ENCODE peak calls at places on chromosomes 16 and 17, in six cellular contexts. S, I, W, R, A and Y are unnamed samples. For H3K27me3, the result is how much of the 10 kb centered on the place peaks cover.

GRCh38 chr17:17765359-17765758 is 71.4 kb downstream of the SREBF1 start:
- DNase-seq in S (no peak), I (no peak), W (no peak), R (no peak), A (no peak), Y (no peak)

GRCh38 chr17:73594025-73594424 is 50.2 kb downstream of the SDK2 start:
- DNase-seq in S (no peak), I (no peak), W (no peak), R (no peak), A (no peak), Y (no peak)

GRCh38 chr16:74216319-74216718 is 80.3 kb upstream of the PSMD7 start:
- DNase-seq in S (no peak), I (no peak), W (no peak), R (no peak), A (no peak), Y (peak)

GRCh38 chr17:48498168-48498840 is 32.5 kb downstream of the HOXB1 start:
- DNase-seq in S (peak), I (no peak), W (no peak), R (no peak), A (no peak), Y (no peak)

GRCh38 chr16:23949630-23950290 is 114.0 kb downstream of the PRKCB start:
- DNase-seq in S (no peak), I (peak), W (no peak), R (no peak), A (no peak), Y (no peak)

GRCh38 chr17:37259030-37259735 is 116.6 kb upstream of the C17orf78 start:
- DNase-seq in S (no peak), I (no peak), W (no peak), R (no peak), A (no peak), Y (peak)

GRCh38 chr17:14303343-14304221 is 2.7 kb downstream of the HS3ST3B1 start:
- DNase-seq in S (no peak), I (peak), W (peak), R (no peak), A (no peak), Y (no peak)

GRCh38 chr16:10926867-10927266 is 15.4 kb downstream of the DEXI start:
- DNase-seq in S (no peak), I (no peak), W (no peak), R (no peak), A (no peak), Y (no peak)

GRCh38 chr17:76446449-76447231 is 6.3 kb downstream of the UBE2O start:
- DNase-seq in S (no peak), I (no peak), W (peak), R (no peak), A (no peak), Y (peak)

GRCh38 chr16:58110590-58111330 is 18.4 kb downstream of the CFAP20 start:
- DNase-seq in S (no peak), I (no peak), W (no peak), R (no peak), A (no peak), Y (peak)

GRCh38 chr17:4199818-4200402 is 56.9 kb downstream of the CYB5D2 start:
- DNase-seq in S (no peak), I (peak), W (no peak), R (no peak), A (no peak), Y (no peak)

GRCh38 chr17:9878361-9878760 is 26.7 kb downstream of the RCVRN start:
- DNase-seq in S (no peak), I (no peak), W (no peak), R (no peak), A (no peak), Y (no peak)

GRCh38 chr16:82653550-82654511 is 27.1 kb downstream of the CDH13 start:
- DNase-seq in S (no peak), I (peak), W (no peak), R (peak), A (no peak), Y (peak)

GRCh38 chr17:10600551-10600950 is 51.1 kb upstream of the MYH2 start:
- DNase-seq in S (no peak), I (no peak), W (no peak), R (no peak), A (no peak), Y (no peak)

GRCh38 chr17:37019117-37019744 is 70.5 kb downstream of the AATF start:
- DNase-seq in S (no peak), I (no peak), W (no peak), R (no peak), A (no peak), Y (no peak)

GRCh38 chr17:14301279-14301760 is 439 bp downstream of the HS3ST3B1 start:
- DNase-seq in S (no peak), I (no peak), W (no peak), R (no peak), A (no peak), Y (no peak)

GRCh38 chr17:64384253-64385186 is 6.1 kb downstream of the PECAM1 start:
- DNase-seq in S (no peak), I (no peak), W (peak), R (no peak), A (no peak), Y (no peak)

GRCh38 chr16:57134982-57135381 is 42.6 kb downstream of the CPNE2 start:
- DNase-seq in S (no peak), I (peak), W (no peak), R (no peak), A (no peak), Y (no peak)

GRCh38 chr17:7932483-7932891 is 481 bp downstream of the CNTROB start:
- DNase-seq in S (no peak), I (no peak), W (no peak), R (no peak), A (no peak), Y (peak)

GRCh38 chr16:67942200-67942509 is 1.8 kb downstream of the LCAT start:
- DNase-seq in S (no peak), I (peak), W (peak), R (no peak), A (no peak), Y (peak)

GRCh38 chr17:51224615-51225262 is 35.1 kb downstream of the MBTD1 start:
- DNase-seq in S (no peak), I (no peak), W (no peak), R (no peak), A (no peak), Y (no peak)

GRCh38 chr17:50834786-50835562 is 412 bp upstream of the WFIKKN2 start:
- DNase-seq in S (no peak), I (no peak), W (peak), R (peak), A (no peak), Y (peak)

GRCh38 chr17:20009052-20009301 is 182 bp upstream of the SPECC1 start:
- DNase-seq in S (no peak), I (no peak), W (no peak), R (no peak), A (no peak), Y (no peak)

GRCh38 chr16:20763461-20764232 is at the start of gene ACSM3:
- DNase-seq in S (peak), I (peak), W (no peak), R (peak), A (no peak), Y (peak)

GRCh38 chr17:7837375-7838290 is 3.6 kb downstream of the KDM6B start:
- DNase-seq in S (no peak), I (no peak), W (no peak), R (no peak), A (no peak), Y (no peak)

GRCh38 chr16:87248704-87249103 is 68.5 kb downstream of the C16orf95 start:
- DNase-seq in S (no peak), I (no peak), W (no peak), R (no peak), A (no peak), Y (no peak)

GRCh38 chr16:19179890-19180490 is 11.9 kb downstream of the SYT17 start:
- DNase-seq in S (peak), I (no peak), W (peak), R (no peak), A (peak), Y (peak)

GRCh38 chr17:352421-353212 is at the start of gene RPH3AL:
- DNase-seq in S (peak), I (no peak), W (no peak), R (no peak), A (peak), Y (peak)

GRCh38 chr17:6239237-6239798 is 169.1 kb downstream of the WSCD1 start:
- DNase-seq in S (no peak), I (no peak), W (no peak), R (no peak), A (no peak), Y (no peak)

GRCh38 chr17:59764292-59764741 is 56.9 kb downstream of the VMP1 start:
- DNase-seq in S (no peak), I (no peak), W (no peak), R (no peak), A (no peak), Y (no peak)

GRCh38 chr17:7015587-7016020 is 3.2 kb downstream of the RNASEK start:
- DNase-seq in S (no peak), I (no peak), W (peak), R (no peak), A (no peak), Y (no peak)

GRCh38 chr17:72388765-72389473 is 268.1 kb downstream of the SOX9 start:
- DNase-seq in S (no peak), I (no peak), W (no peak), R (no peak), A (no peak), Y (no peak)

GRCh38 chr16:70437017-70437581 is 1.8 kb downstream of the ST3GAL2 start:
- DNase-seq in S (no peak), I (no peak), W (no peak), R (peak), A (no peak), Y (peak)
- H3K27ac ChIP-seq in S (peak), I (peak), W (peak), R (peak), A (no peak), Y (peak)

GRCh38 chr17:79592198-79592597 is 18.7 kb downstream of the RBFOX3 start:
- DNase-seq in S (no peak), I (no peak), W (no peak), R (no peak), A (no peak), Y (no peak)
- H3K27me3 ChIP-seq in S (under half), I (under half), W (under half), R (under half), A (under half), Y (under half)

GRCh38 chr16:14004719-14005315 is 66.3 kb upstream of the MRTFB start:
- DNase-seq in S (no peak), I (no peak), W (no peak), R (no peak), A (no peak), Y (no peak)
- H3K27ac ChIP-seq in S (no peak), I (no peak), W (peak), R (no peak), A (no peak), Y (no peak)

DNA sequence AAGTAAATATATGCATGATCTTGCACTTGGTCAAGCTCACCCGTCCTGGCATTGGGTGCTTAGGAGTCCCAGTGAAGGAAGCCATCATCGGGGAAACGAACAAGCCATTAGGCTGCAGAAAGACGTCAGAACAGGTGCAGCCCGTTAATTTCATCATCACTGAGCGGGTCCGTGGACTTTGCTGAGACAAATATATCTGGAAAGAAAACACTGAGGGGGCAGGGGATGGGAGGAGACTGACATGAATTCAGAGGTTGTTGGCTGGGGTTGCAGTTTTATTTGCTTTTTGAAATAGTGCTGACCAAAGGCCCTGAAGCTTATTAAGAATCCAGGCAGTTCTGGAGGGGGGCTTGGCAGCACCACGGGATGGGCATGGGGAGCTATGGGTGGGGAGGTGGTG is 207.2 kb downstream of the ENGASE start:
- DNase-seq in S (no peak), I (no peak), W (no peak), R (no peak), A (no peak), Y (no peak)
- H3K27me3 ChIP-seq in S (under half), I (under half), W (under half), R (under half), A (under half), Y (under half)

GRCh38 chr16:80682435-80683070 is 121.8 kb downstream of the CDYL2 start:
- DNase-seq in S (no peak), I (no peak), W (no peak), R (peak), A (no peak), Y (peak)
- H3K27ac ChIP-seq in S (no peak), I (no peak), W (no peak), R (peak), A (no peak), Y (peak)

GRCh38 chr17:77810536-77810935 is 148.0 kb upstream of the TNRC6C start:
- DNase-seq in S (no peak), I (no peak), W (peak), R (no peak), A (no peak), Y (peak)

GRCh38 chr17:77809814-77810213 is 148.7 kb upstream of the TNRC6C start:
- DNase-seq in S (no peak), I (no peak), W (no peak), R (no peak), A (no peak), Y (no peak)

GRCh38 chr17:77814091-77814772 is 144.3 kb upstream of the TNRC6C start:
- DNase-seq in S (no peak), I (no peak), W (peak), R (no peak), A (peak), Y (no peak)

GRCh38 chr17:77808663-77809425 is 149.7 kb upstream of the TNRC6C start:
- DNase-seq in S (no peak), I (no peak), W (peak), R (no peak), A (no peak), Y (no peak)

DNA sequence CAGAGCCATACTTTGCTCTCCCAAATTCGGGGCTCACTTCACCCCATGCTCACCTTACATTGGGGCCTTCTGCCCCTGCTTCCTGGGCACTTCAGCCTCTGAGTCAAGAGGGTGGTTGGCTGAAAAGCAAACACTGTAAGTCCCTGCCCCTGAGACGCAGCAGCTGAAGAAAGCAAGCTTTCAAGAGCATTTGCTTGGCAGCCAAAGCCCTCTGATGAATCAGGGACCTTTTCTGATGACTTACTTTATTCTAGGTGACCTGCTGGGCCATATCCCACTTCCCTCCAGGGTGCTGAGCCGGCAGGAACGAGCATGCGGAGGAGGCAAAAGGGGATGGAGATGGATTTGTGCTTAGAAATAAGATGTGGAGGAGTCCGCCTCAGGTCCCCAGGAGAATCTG is 147.0 kb upstream of the TNRC6C start:
- DNase-seq in S (no peak), I (no peak), W (peak), R (no peak), A (no peak), Y (no peak)
- H3K27me3 ChIP-seq in S (under half), I (under half), W (under half), R (under half), A (under half), Y (under half)

DNA sequence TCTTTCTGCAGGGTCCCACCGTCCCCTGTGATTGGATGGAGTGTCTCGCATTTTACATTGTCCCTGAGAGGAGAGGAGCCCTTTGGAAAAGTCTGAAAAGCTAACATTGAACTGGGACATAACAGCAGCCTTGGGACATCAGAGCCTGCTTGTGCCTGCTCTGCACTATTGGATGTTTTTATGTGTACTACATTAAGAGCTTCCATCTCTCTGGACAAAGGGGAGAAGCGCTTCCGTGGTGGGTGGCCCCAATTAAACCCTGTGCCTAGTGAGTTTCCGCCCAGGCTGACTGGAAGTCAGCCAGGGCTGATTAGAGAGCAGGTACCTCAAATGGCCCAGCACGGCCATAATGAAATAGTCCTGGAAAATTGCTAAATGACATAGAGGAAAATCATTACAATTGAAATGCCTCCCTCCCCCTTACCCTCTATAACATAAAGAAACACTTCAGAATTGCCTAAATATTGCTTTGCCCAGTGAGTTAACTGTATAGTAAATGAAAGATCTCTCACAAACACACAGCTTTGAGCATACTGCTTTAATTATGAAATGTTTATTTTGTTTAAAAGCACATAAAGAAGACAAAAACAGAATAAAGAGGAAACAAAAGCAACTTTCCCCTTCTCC is 9.1 kb upstream of the ADAMTS18 start:
- DNase-seq in S (no peak), I (no peak), W (no peak), R (no peak), A (no peak), Y (no peak)
- H3K27ac ChIP-seq in S (no peak), I (no peak), W (no peak), R (no peak), A (no peak), Y (no peak)

DNA sequence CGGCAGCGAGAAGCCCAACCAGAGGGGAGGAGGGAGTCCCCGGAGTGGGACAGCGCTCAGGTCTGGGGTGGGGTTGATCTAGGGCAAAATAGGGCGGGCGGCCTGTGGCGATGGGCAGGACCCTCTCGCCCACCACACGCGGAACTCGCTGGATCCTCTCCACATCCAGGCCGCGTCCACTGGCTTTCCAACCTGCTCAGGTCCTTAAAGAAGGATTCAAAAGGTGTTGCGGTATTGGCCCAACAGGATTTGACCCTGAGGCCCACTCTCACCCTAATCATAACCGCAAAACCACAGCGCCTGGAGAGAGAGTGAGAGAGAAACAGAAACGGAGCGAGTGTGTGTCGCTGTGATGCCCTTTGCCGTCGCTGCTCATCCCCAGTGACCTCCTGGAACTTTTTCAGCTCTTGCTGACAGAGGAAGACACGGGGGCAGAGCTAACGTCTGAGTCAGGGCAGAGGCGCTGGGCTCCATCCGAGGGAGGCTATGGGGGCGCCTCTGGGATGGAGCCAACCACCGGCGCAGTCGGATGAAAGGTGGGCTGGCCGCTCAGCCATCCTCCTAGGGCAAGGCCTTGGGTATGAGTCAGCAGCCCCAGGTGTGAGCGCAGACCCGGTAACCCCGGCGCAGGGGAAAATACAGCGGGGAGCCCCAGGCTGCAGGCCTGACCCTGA is 16.7 kb upstream of the OR1F1 start:
- DNase-seq in S (no peak), I (no peak), W (peak), R (no peak), A (no peak), Y (no peak)
- H3K27me3 ChIP-seq in S (under half), I (under half), W (under half), R (half or more), A (half or more), Y (under half)